ENCODE peak calls at places on chromosomes 13 and 19, in ten cellular contexts. B, J, O, Y, X, R, V, C, G and K are unnamed samples.

GRCh38 chr13:24995225-24995804 is 100.6 kb upstream of the PABPC3 start:
- DNase-seq in B (peak; percentile 32), J (peak; percentile 71), X (peak; percentile 91), R (peak; percentile 83), C (peak; percentile 56), Y (peak; percentile 2), G (peak; percentile 80), V (peak; percentile 41), O (no peak), K (peak; percentile 81)

GRCh38 chr19:56594783-56595547 is at the start of gene ZNF71:
- DNase-seq in B (peak; percentile 74), V (peak; percentile 82), O (peak; percentile 96), R (peak; percentile 86), J (peak; percentile 89), C (peak; percentile 86), X (peak; percentile 87), G (no peak), Y (peak; percentile 79), K (peak; percentile 68)

GRCh38 chr13:89726690-89727435 is 1620.6 kb upstream of the MIR17HG start:
- DNase-seq in V (no peak), B (no peak), C (no peak), O (no peak), Y (no peak), G (no peak), X (no peak), J (no peak), R (no peak), K (no peak)

GRCh38 chr19:7191946-7192691 is 102.1 kb downstream of the INSR start:
- DNase-seq in R (peak; percentile 59), G (no peak), O (no peak), J (no peak), Y (peak; percentile 7), X (no peak), V (no peak), C (no peak), B (peak; percentile 7), K (no peak)

GRCh38 chr13:99258946-99259345 is 767 bp upstream of the GPR18 start:
- DNase-seq in R (peak; percentile 26), C (no peak), G (no peak), V (no peak), Y (no peak), X (no peak), B (peak; percentile 10), O (no peak), J (no peak), K (no peak)

GRCh38 chr13:114285166-114285808 is 3.9 kb downstream of the UPF3A start:
- DNase-seq in Y (no peak), R (no peak), B (no peak), O (no peak), C (no peak), V (no peak), X (no peak), J (no peak), G (no peak), K (no peak)

GRCh38 chr19:4983346-4984105 is 14.6 kb downstream of the KDM4B start:
- DNase-seq in Y (no peak), J (no peak), G (no peak), O (peak; percentile 53), C (no peak), V (no peak), B (no peak), X (peak; percentile 72), R (no peak), K (no peak)

GRCh38 chr13:67229438-67230242 is 496 bp downstream of the PCDH9 start:
- DNase-seq in V (no peak), Y (no peak), J (no peak), G (no peak), C (no peak), R (no peak), B (no peak), X (peak; percentile 82), O (no peak), K (no peak)

GRCh38 chr13:104571161-104571889 is 1505.1 kb upstream of the SLC10A2 start:
- DNase-seq in R (peak; percentile 32), J (peak; percentile 77), C (peak; percentile 28), Y (no peak), O (no peak), G (peak; percentile 63), X (peak; percentile 71), V (peak; percentile 62), B (no peak), K (peak; percentile 77)

GRCh38 chr13:113001251-113002140 is 32.5 kb downstream of the MCF2L start:
- DNase-seq in B (no peak), O (no peak), R (peak; percentile 18), G (no peak), C (peak; percentile 84), X (peak; percentile 77), V (no peak), Y (no peak), J (peak; percentile 41), K (peak; percentile 94)

GRCh38 chr19:16091546-16092475 is 15.5 kb downstream of the TPM4 start:
- DNase-seq in V (no peak), O (no peak), C (no peak), R (no peak), J (no peak), X (no peak), G (no peak), Y (no peak), B (no peak), K (no peak)

GRCh38 chr13:96499646-96500045 is 409.7 kb downstream of the HS6ST3 start:
- DNase-seq in O (no peak), G (no peak), V (no peak), C (no peak), X (no peak), Y (no peak), B (no peak), R (no peak), J (no peak), K (no peak)

GRCh38 chr19:52343548-52343947 is 7.5 kb downstream of the ZNF610 start:
- DNase-seq in C (no peak), V (peak; percentile 25), B (peak; percentile 4), Y (peak; percentile 12), J (peak; percentile 31), R (no peak), O (no peak), G (peak; percentile 4), X (peak; percentile 42), K (peak; percentile 39)

GRCh38 chr13:51249254-51249653 is 27.1 kb downstream of the FAM124A start:
- DNase-seq in R (no peak), X (no peak), V (no peak), J (no peak), B (no peak), Y (no peak), C (no peak), O (no peak), G (no peak), K (no peak)

GRCh38 chr13:26015276-26015934 is 36.4 kb downstream of the SHISA2 start:
- DNase-seq in R (no peak), J (no peak), O (no peak), Y (no peak), C (no peak), X (no peak), V (no peak), G (no peak), B (no peak), K (peak; percentile 19)

GRCh38 chr13:98741741-98742435 is 10.6 kb downstream of the SLC15A1 start:
- DNase-seq in X (no peak), Y (no peak), O (no peak), C (no peak), J (no peak), G (no peak), R (no peak), V (no peak), B (no peak), K (peak; percentile 52)

GRCh38 chr13:105465251-105465650 is 1070.2 kb downstream of the EFNB2 start:
- DNase-seq in R (no peak), B (no peak), Y (no peak), J (no peak), V (no peak), X (no peak), O (no peak), G (no peak), C (no peak), K (no peak)

GRCh38 chr19:29546583-29547190 is 20.9 kb downstream of the VSTM2B start:
- DNase-seq in G (no peak), Y (no peak), R (no peak), X (no peak), B (no peak), O (peak; percentile 16), J (no peak), V (peak; percentile 4), C (no peak), K (no peak)

GRCh38 chr19:48553676-48554384 is 1.9 kb downstream of the SULT2B1 start:
- DNase-seq in X (no peak), C (no peak), V (peak; percentile 27), Y (no peak), O (no peak), J (peak; percentile 78), B (no peak), R (peak; percentile 19), G (peak; percentile 31), K (no peak)

GRCh38 chr13:64855506-64855905 is 2374.6 kb downstream of the PCDH9 start:
- DNase-seq in C (no peak), V (no peak), B (no peak), O (no peak), G (no peak), J (no peak), X (no peak), R (peak; percentile 62), Y (no peak), K (no peak)

GRCh38 chr13:30738946-30739528 is 3.7 kb downstream of the ALOX5AP start:
- DNase-seq in G (no peak), R (no peak), Y (no peak), X (no peak), O (no peak), C (no peak), B (no peak), V (no peak), J (no peak), K (no peak)

GRCh38 chr19:7515471-7516226 is at the start of gene ZNF358:
- DNase-seq in Y (no peak), R (no peak), V (peak; percentile 69), B (no peak), X (peak; percentile 69), O (peak; percentile 91), C (peak; percentile 59), G (peak; percentile 75), J (peak; percentile 62), K (peak; percentile 15)

GRCh38 chr13:28819748-28820098 is 416 bp upstream of the MTUS2 start:
- DNase-seq in O (peak; percentile 81), V (no peak), C (no peak), G (peak; percentile 12), Y (peak; percentile 4), B (no peak), X (peak; percentile 33), R (peak; percentile 39), J (peak; percentile 35), K (peak; percentile 63)